ENCODE peak calls at places on chromosomes 12 and 14, in seven cellular contexts. One of them, this sample, is unnamed.

GRCh38 chr12:69087986-69088385 is 151.4 kb upstream of the CPSF6 start:
- DNase-seq in IMR-90: no peak
- DNase-seq in mesendoderm: no peak
- DNase-seq in trophoblast cell: peak; percentile 79
- DNase-seq in H1: no peak
- DNase-seq in H9: no peak
- DNase-seq in mesenchymal stem cell: no peak
- DNase-seq in this sample: no peak

GRCh38 chr12:12663644-12664294 is 32.2 kb downstream of the GPR19 start:
- DNase-seq in trophoblast cell: no peak
- DNase-seq in mesendoderm: no peak
- DNase-seq in H1: no peak
- DNase-seq in IMR-90: no peak
- DNase-seq in H9: no peak
- DNase-seq in mesenchymal stem cell: no peak
- DNase-seq in this sample: no peak

GRCh38 chr14:57746563-57746962 is 119.3 kb downstream of the SLC35F4 start:
- DNase-seq in IMR-90: no peak
- DNase-seq in trophoblast cell: no peak
- DNase-seq in mesendoderm: no peak
- DNase-seq in H1: no peak
- DNase-seq in H9: no peak
- DNase-seq in mesenchymal stem cell: no peak
- DNase-seq in this sample: no peak

GRCh38 chr12:54398995-54399793 is 14.7 kb upstream of the ZNF385A start:
- DNase-seq in H9: peak; percentile 94
- DNase-seq in mesenchymal stem cell: peak; percentile 87
- DNase-seq in mesendoderm: peak; percentile 92
- DNase-seq in trophoblast cell: peak; percentile 87
- DNase-seq in IMR-90: peak; percentile 78
- DNase-seq in H1: peak; percentile 98
- DNase-seq in this sample: peak; percentile 85

GRCh38 chr14:103772078-103772712 is 56.6 kb downstream of the ZFYVE21 start:
- DNase-seq in H9: no peak
- DNase-seq in IMR-90: no peak
- DNase-seq in H1: no peak
- DNase-seq in mesendoderm: no peak
- DNase-seq in trophoblast cell: no peak
- DNase-seq in mesenchymal stem cell: no peak
- DNase-seq in this sample: no peak

GRCh38 chr14:95269493-95269892 is 50.2 kb downstream of the CLMN start:
- DNase-seq in IMR-90: no peak
- DNase-seq in H1: no peak
- DNase-seq in mesendoderm: no peak
- DNase-seq in trophoblast cell: no peak
- DNase-seq in H9: no peak
- DNase-seq in mesenchymal stem cell: no peak
- DNase-seq in this sample: no peak

GRCh38 chr12:55728185-55728931 is 451 bp downstream of the CD63 start:
- DNase-seq in mesendoderm: peak; percentile 46
- DNase-seq in mesenchymal stem cell: peak; percentile 64
- DNase-seq in H9: no peak
- DNase-seq in trophoblast cell: peak; percentile 48
- DNase-seq in IMR-90: peak; percentile 53
- DNase-seq in H1: no peak
- DNase-seq in this sample: no peak

GRCh38 chr14:82657186-82657675 is 1123.6 kb upstream of the SEL1L start:
- DNase-seq in H1: no peak
- DNase-seq in trophoblast cell: no peak
- DNase-seq in mesendoderm: no peak
- DNase-seq in mesenchymal stem cell: peak; percentile 9
- DNase-seq in H9: no peak
- DNase-seq in IMR-90: no peak
- DNase-seq in this sample: no peak

GRCh38 chr12:120639771-120640721 is at the start of gene CABP1:
- DNase-seq in IMR-90: no peak
- DNase-seq in H9: peak; percentile 88
- DNase-seq in trophoblast cell: no peak
- DNase-seq in H1: peak; percentile 87
- DNase-seq in mesenchymal stem cell: no peak
- DNase-seq in mesendoderm: peak; percentile 78
- DNase-seq in this sample: peak; percentile 54

GRCh38 chr14:28901631-28902030 is 135.0 kb downstream of the FOXG1 start:
- DNase-seq in mesendoderm: peak; percentile 71
- DNase-seq in H9: no peak
- DNase-seq in IMR-90: no peak
- DNase-seq in trophoblast cell: peak; percentile 76
- DNase-seq in H1: no peak
- DNase-seq in mesenchymal stem cell: no peak
- DNase-seq in this sample: no peak

GRCh38 chr14:49315570-49315969 is 270.6 kb downstream of the RPS29 start:
- DNase-seq in mesenchymal stem cell: no peak
- DNase-seq in H1: no peak
- DNase-seq in H9: no peak
- DNase-seq in mesendoderm: no peak
- DNase-seq in trophoblast cell: no peak
- DNase-seq in IMR-90: no peak
- DNase-seq in this sample: no peak

GRCh38 chr12:59383426-59383822 is 212.4 kb upstream of the SLC16A7 start:
- DNase-seq in IMR-90: peak; percentile 64
- DNase-seq in H9: no peak
- DNase-seq in mesendoderm: no peak
- DNase-seq in H1: no peak
- DNase-seq in mesenchymal stem cell: peak; percentile 19
- DNase-seq in trophoblast cell: no peak
- DNase-seq in this sample: no peak

GRCh38 chr14:71121711-71122110 is 214.5 kb downstream of the PCNX1 start:
- DNase-seq in trophoblast cell: no peak
- DNase-seq in H1: no peak
- DNase-seq in IMR-90: no peak
- DNase-seq in mesenchymal stem cell: no peak
- DNase-seq in mesendoderm: no peak
- DNase-seq in H9: no peak
- DNase-seq in this sample: no peak

GRCh38 chr12:118689793-118690192 is 291.5 kb upstream of the SRRM4 start:
- DNase-seq in mesendoderm: no peak
- DNase-seq in mesenchymal stem cell: no peak
- DNase-seq in H1: no peak
- DNase-seq in IMR-90: no peak
- DNase-seq in trophoblast cell: no peak
- DNase-seq in H9: no peak
- DNase-seq in this sample: no peak

GRCh38 chr12:103462675-103463074 is 33.1 kb downstream of the C12orf42 start:
- DNase-seq in trophoblast cell: no peak
- DNase-seq in mesendoderm: no peak
- DNase-seq in mesenchymal stem cell: no peak
- DNase-seq in H1: no peak
- DNase-seq in IMR-90: no peak
- DNase-seq in H9: no peak
- DNase-seq in this sample: no peak

GRCh38 chr12:131991816-131992430 is 42.2 kb downstream of the EP400 start:
- DNase-seq in mesenchymal stem cell: peak; percentile 22
- DNase-seq in H1: peak; percentile 40
- DNase-seq in mesendoderm: no peak
- DNase-seq in trophoblast cell: no peak
- DNase-seq in IMR-90: no peak
- DNase-seq in H9: no peak
- DNase-seq in this sample: no peak

GRCh38 chr12:123923038-123923437 is 49.6 kb downstream of the CCDC92 start:
- DNase-seq in H1: no peak
- DNase-seq in mesenchymal stem cell: no peak
- DNase-seq in IMR-90: no peak
- DNase-seq in trophoblast cell: no peak
- DNase-seq in H9: no peak
- DNase-seq in mesendoderm: no peak
- DNase-seq in this sample: no peak

GRCh38 chr12:98260276-98260675 is 255.1 kb upstream of the TMPO start:
- DNase-seq in H1: no peak
- DNase-seq in H9: no peak
- DNase-seq in trophoblast cell: no peak
- DNase-seq in mesenchymal stem cell: no peak
- DNase-seq in mesendoderm: no peak
- DNase-seq in IMR-90: no peak
- DNase-seq in this sample: no peak

GRCh38 chr14:63413009-63413408 is 94.3 kb upstream of the GPHB5 start:
- DNase-seq in mesenchymal stem cell: no peak
- DNase-seq in H9: no peak
- DNase-seq in mesendoderm: no peak
- DNase-seq in IMR-90: peak; percentile 6
- DNase-seq in H1: no peak
- DNase-seq in trophoblast cell: no peak
- DNase-seq in this sample: no peak

GRCh38 chr12:442235-442884 is 17.4 kb upstream of the B4GALNT3 start:
- DNase-seq in trophoblast cell: peak; percentile 60
- DNase-seq in H9: peak; percentile 74
- DNase-seq in mesendoderm: peak; percentile 77
- DNase-seq in mesenchymal stem cell: peak; percentile 59
- DNase-seq in H1: peak; percentile 88
- DNase-seq in IMR-90: peak; percentile 42
- DNase-seq in this sample: peak; percentile 74

GRCh38 chr12:76898472-76898871 is 19.7 kb upstream of the CSRP2 start:
- DNase-seq in H9: no peak
- DNase-seq in trophoblast cell: no peak
- DNase-seq in mesendoderm: no peak
- DNase-seq in IMR-90: no peak
- DNase-seq in mesenchymal stem cell: no peak
- DNase-seq in H1: no peak
- DNase-seq in this sample: no peak

DNA sequence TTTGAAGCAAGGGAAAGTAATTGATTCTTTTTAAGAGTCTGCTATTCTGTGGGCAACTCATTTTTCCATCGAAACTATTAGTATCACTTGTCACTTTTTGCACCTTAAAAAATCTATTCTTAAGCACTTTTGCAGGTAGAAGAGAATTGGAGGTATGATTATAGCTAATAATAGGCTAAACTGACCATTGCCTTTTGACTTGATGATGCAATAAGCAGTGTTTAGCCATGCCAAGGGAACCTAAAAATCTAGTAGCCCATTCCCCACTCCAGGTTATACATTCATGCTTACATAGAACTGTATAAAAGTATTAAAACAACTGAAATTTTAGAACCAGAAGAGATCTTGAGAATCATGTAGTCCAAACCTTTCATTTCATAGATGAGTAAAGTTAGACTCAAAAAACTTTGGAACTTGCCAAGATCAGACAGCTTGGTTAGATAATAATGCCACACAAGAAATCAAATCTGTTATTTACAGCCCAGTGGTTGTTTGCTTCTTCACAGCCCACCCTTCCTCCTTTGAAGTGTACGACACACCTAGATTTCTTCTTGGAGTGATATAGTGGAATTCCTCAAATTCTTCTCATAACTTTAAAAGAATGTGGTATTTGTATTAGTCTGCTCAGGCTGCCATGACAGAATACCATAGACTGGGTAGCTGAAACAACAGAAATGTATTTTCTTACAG is 21.7 kb upstream of the GARIN2 start:
- DNase-seq in H1: no peak
- DNase-seq in mesenchymal stem cell: no peak
- DNase-seq in mesendoderm: peak; percentile 85
- DNase-seq in IMR-90: no peak
- DNase-seq in H9: no peak
- DNase-seq in trophoblast cell: no peak
- DNase-seq in this sample: no peak
- H3K23ac ChIP-seq in H1: no peak overlapping the region
- H3K23ac ChIP-seq in mesenchymal stem cell: no peak overlapping the region
- H3K23ac ChIP-seq in mesendoderm: no peak overlapping the region
- H3K23ac ChIP-seq in IMR-90: no peak overlapping the region
- H3K23ac ChIP-seq in H9: no peak overlapping the region
- H3K23ac ChIP-seq in trophoblast cell: no peak overlapping the region
- H3K23ac ChIP-seq in this sample: no peak overlapping the region

GRCh38 chr14:65301862-65302539 is 110.5 kb upstream of the FUT8 start:
- DNase-seq in IMR-90: no peak
- DNase-seq in H1: no peak
- DNase-seq in mesenchymal stem cell: no peak
- DNase-seq in mesendoderm: peak; percentile 71
- DNase-seq in trophoblast cell: no peak
- DNase-seq in H9: no peak
- DNase-seq in this sample: no peak
- H3K23ac ChIP-seq in IMR-90: no peak overlapping the region
- H3K23ac ChIP-seq in H1: no peak overlapping the region
- H3K23ac ChIP-seq in mesenchymal stem cell: no peak overlapping the region
- H3K23ac ChIP-seq in mesendoderm: no peak overlapping the region
- H3K23ac ChIP-seq in trophoblast cell: no peak overlapping the region
- H3K23ac ChIP-seq in H9: no peak overlapping the region
- H3K23ac ChIP-seq in this sample: no peak overlapping the region

GRCh38 chr12:109696485-109697269 is 16.9 kb upstream of the FAM222A start:
- DNase-seq in trophoblast cell: no peak
- DNase-seq in H1: no peak
- DNase-seq in mesendoderm: no peak
- DNase-seq in H9: no peak
- DNase-seq in mesenchymal stem cell: peak; percentile 45
- DNase-seq in IMR-90: peak; percentile 16
- DNase-seq in this sample: no peak

GRCh38 chr12:109693653-109694224 is 19.9 kb upstream of the FAM222A start:
- DNase-seq in H9: no peak
- DNase-seq in mesendoderm: no peak
- DNase-seq in IMR-90: no peak
- DNase-seq in H1: no peak
- DNase-seq in trophoblast cell: no peak
- DNase-seq in mesenchymal stem cell: no peak
- DNase-seq in this sample: no peak

GRCh38 chr12:109697270-109697553 is 16.4 kb upstream of the FAM222A start:
- DNase-seq in H1: no peak
- DNase-seq in trophoblast cell: no peak
- DNase-seq in mesenchymal stem cell: no peak
- DNase-seq in IMR-90: no peak
- DNase-seq in mesendoderm: no peak
- DNase-seq in H9: no peak
- DNase-seq in this sample: no peak

GRCh38 chr12:109695961-109696461 is 17.6 kb upstream of the FAM222A start:
- DNase-seq in IMR-90: no peak
- DNase-seq in mesenchymal stem cell: peak; percentile 16
- DNase-seq in mesendoderm: no peak
- DNase-seq in H1: no peak
- DNase-seq in H9: no peak
- DNase-seq in trophoblast cell: no peak
- DNase-seq in this sample: no peak

GRCh38 chr12:109695420-109695819 is 18.2 kb upstream of the FAM222A start:
- DNase-seq in H1: no peak
- DNase-seq in H9: no peak
- DNase-seq in mesendoderm: no peak
- DNase-seq in mesenchymal stem cell: no peak
- DNase-seq in IMR-90: no peak
- DNase-seq in trophoblast cell: no peak
- DNase-seq in this sample: no peak
- H3K23ac ChIP-seq in H1: no peak overlapping the region
- H3K23ac ChIP-seq in H9: no peak overlapping the region
- H3K23ac ChIP-seq in mesendoderm: no peak overlapping the region
- H3K23ac ChIP-seq in mesenchymal stem cell: no peak overlapping the region
- H3K23ac ChIP-seq in IMR-90: no peak overlapping the region
- H3K23ac ChIP-seq in trophoblast cell: no peak overlapping the region
- H3K23ac ChIP-seq in this sample: no peak overlapping the region

DNA sequence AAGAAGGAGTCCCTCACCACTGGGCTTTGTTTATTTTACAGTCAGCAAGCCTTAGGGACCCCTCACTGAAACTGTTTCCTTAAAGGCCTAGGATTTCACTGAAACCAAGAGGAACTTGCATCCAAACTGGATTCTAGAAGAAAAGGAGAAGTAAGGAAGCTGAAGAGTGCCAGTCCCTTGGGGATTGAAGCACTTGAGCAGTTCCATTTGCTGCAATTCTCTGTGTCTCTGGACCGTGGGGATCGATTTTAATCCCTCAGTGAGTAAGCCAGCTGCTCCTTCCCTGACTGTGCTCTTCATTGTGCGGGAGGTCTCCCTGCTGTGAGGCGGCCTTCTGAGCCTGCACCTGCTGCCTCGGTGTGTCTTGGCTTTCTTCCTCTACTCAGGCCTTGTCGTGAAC is 132.5 kb downstream of the SLC38A6 start:
- DNase-seq in mesendoderm: no peak
- DNase-seq in mesenchymal stem cell: no peak
- DNase-seq in trophoblast cell: no peak
- DNase-seq in H1: no peak
- DNase-seq in IMR-90: no peak
- DNase-seq in H9: no peak
- DNase-seq in this sample: no peak
- H3K23ac ChIP-seq in mesendoderm: no peak overlapping the region
- H3K23ac ChIP-seq in mesenchymal stem cell: no peak overlapping the region
- H3K23ac ChIP-seq in trophoblast cell: no peak overlapping the region
- H3K23ac ChIP-seq in H1: no peak overlapping the region
- H3K23ac ChIP-seq in IMR-90: no peak overlapping the region
- H3K23ac ChIP-seq in H9: no peak overlapping the region
- H3K23ac ChIP-seq in this sample: no peak overlapping the region

This sample was measured in neuronal stem cell.